ENCODE peak calls at places on chromosomes 7 and 10, in nine cellular contexts. One of them, this sample, is unnamed.

GRCh38 chr7:69837387-69838068 is 239.3 kb downstream of the AUTS2 start:
- DNase-seq in NCI-H1436: peak; percentile 96
- DNase-seq in GM10248: no peak
- DNase-seq in stomach: no peak
- DNase-seq in mesothelial cell of epicardium: no peak
- DNase-seq in T-helper 1 cell: no peak
- DNase-seq in osteocyte: no peak
- DNase-seq in NCI-H460: no peak
- DNase-seq in ACHN: no peak
- DNase-seq in this sample: no peak

GRCh38 chr7:11193131-11193867 is 219.6 kb downstream of the PHF14 start:
- DNase-seq in mesothelial cell of epicardium: peak; percentile 61
- DNase-seq in T-helper 1 cell: no peak
- DNase-seq in NCI-H1436: peak; percentile 57
- DNase-seq in NCI-H460: no peak
- DNase-seq in osteocyte: no peak
- DNase-seq in ACHN: no peak
- DNase-seq in stomach: peak; percentile 54
- DNase-seq in GM10248: no peak
- DNase-seq in this sample: no peak

GRCh38 chr7:92691578-92691977 is 101.4 kb upstream of the FAM133B start:
- DNase-seq in GM10248: peak; percentile 44
- DNase-seq in T-helper 1 cell: no peak
- DNase-seq in NCI-H460: peak; percentile 74
- DNase-seq in osteocyte: no peak
- DNase-seq in stomach: no peak
- DNase-seq in ACHN: peak; percentile 74
- DNase-seq in NCI-H1436: peak; percentile 58
- DNase-seq in mesothelial cell of epicardium: no peak
- DNase-seq in this sample: no peak

GRCh38 chr7:108581655-108582491 is 12.2 kb downstream of the DNAJB9 start:
- DNase-seq in ACHN: peak; percentile 43
- DNase-seq in T-helper 1 cell: no peak
- DNase-seq in stomach: no peak
- DNase-seq in GM10248: no peak
- DNase-seq in osteocyte: no peak
- DNase-seq in mesothelial cell of epicardium: no peak
- DNase-seq in NCI-H460: no peak
- DNase-seq in NCI-H1436: no peak
- DNase-seq in this sample: no peak

GRCh38 chr10:126459878-126460481 is 71.7 kb upstream of the ADAM12 start:
- DNase-seq in NCI-H1436: no peak
- DNase-seq in mesothelial cell of epicardium: no peak
- DNase-seq in NCI-H460: peak; percentile 68
- DNase-seq in osteocyte: peak; percentile 81
- DNase-seq in ACHN: peak; percentile 86
- DNase-seq in GM10248: no peak
- DNase-seq in T-helper 1 cell: no peak
- DNase-seq in stomach: no peak
- DNase-seq in this sample: no peak

GRCh38 chr10:1394155-1394912 is 338.1 kb downstream of the WDR37 start:
- DNase-seq in GM10248: no peak
- DNase-seq in NCI-H460: no peak
- DNase-seq in mesothelial cell of epicardium: peak; percentile 34
- DNase-seq in T-helper 1 cell: no peak
- DNase-seq in stomach: peak; percentile 13
- DNase-seq in NCI-H1436: no peak
- DNase-seq in osteocyte: peak; percentile 67
- DNase-seq in ACHN: no peak
- DNase-seq in this sample: no peak

GRCh38 chr7:35817930-35818329 is 17.1 kb downstream of the SEPTIN7 start:
- DNase-seq in stomach: no peak
- DNase-seq in osteocyte: no peak
- DNase-seq in T-helper 1 cell: no peak
- DNase-seq in NCI-H1436: no peak
- DNase-seq in mesothelial cell of epicardium: no peak
- DNase-seq in GM10248: no peak
- DNase-seq in NCI-H460: no peak
- DNase-seq in ACHN: no peak
- DNase-seq in this sample: no peak

GRCh38 chr10:84256510-84257342 is 11.9 kb downstream of the RGR start:
- DNase-seq in NCI-H460: peak; percentile 7
- DNase-seq in ACHN: no peak
- DNase-seq in GM10248: peak; percentile 51
- DNase-seq in NCI-H1436: no peak
- DNase-seq in T-helper 1 cell: peak; percentile 24
- DNase-seq in mesothelial cell of epicardium: peak; percentile 50
- DNase-seq in osteocyte: peak; percentile 82
- DNase-seq in stomach: peak; percentile 47
- DNase-seq in this sample: no peak

GRCh38 chr7:2029936-2030335 is 202.8 kb downstream of the MAD1L1 start:
- DNase-seq in stomach: no peak
- DNase-seq in mesothelial cell of epicardium: no peak
- DNase-seq in NCI-H460: no peak
- DNase-seq in T-helper 1 cell: no peak
- DNase-seq in GM10248: no peak
- DNase-seq in ACHN: no peak
- DNase-seq in osteocyte: no peak
- DNase-seq in NCI-H1436: no peak
- DNase-seq in this sample: no peak

GRCh38 chr10:120514035-120514620 is 57.1 kb downstream of the PLPP4 start:
- DNase-seq in osteocyte: no peak
- DNase-seq in NCI-H1436: no peak
- DNase-seq in stomach: no peak
- DNase-seq in ACHN: peak; percentile 75
- DNase-seq in T-helper 1 cell: no peak
- DNase-seq in mesothelial cell of epicardium: peak; percentile 77
- DNase-seq in GM10248: no peak
- DNase-seq in NCI-H460: peak; percentile 9
- DNase-seq in this sample: peak; percentile 64

GRCh38 chr10:114163062-114163861 is 10.7 kb downstream of the CCDC186 start:
- DNase-seq in ACHN: no peak
- DNase-seq in GM10248: no peak
- DNase-seq in T-helper 1 cell: no peak
- DNase-seq in stomach: no peak
- DNase-seq in NCI-H1436: no peak
- DNase-seq in osteocyte: no peak
- DNase-seq in NCI-H460: no peak
- DNase-seq in mesothelial cell of epicardium: no peak
- DNase-seq in this sample: no peak

GRCh38 chr10:57696641-57697040 is 571.1 kb downstream of the IPMK start:
- DNase-seq in ACHN: peak; percentile 97
- DNase-seq in stomach: no peak
- DNase-seq in osteocyte: no peak
- DNase-seq in NCI-H1436: no peak
- DNase-seq in T-helper 1 cell: no peak
- DNase-seq in NCI-H460: no peak
- DNase-seq in GM10248: no peak
- DNase-seq in mesothelial cell of epicardium: no peak
- DNase-seq in this sample: no peak

GRCh38 chr7:22675917-22676343 is 51.1 kb upstream of the IL6 start:
- DNase-seq in ACHN: no peak
- DNase-seq in osteocyte: no peak
- DNase-seq in stomach: no peak
- DNase-seq in GM10248: no peak
- DNase-seq in T-helper 1 cell: peak; percentile 38
- DNase-seq in NCI-H460: no peak
- DNase-seq in NCI-H1436: no peak
- DNase-seq in mesothelial cell of epicardium: no peak
- DNase-seq in this sample: no peak

GRCh38 chr10:69508738-69509340 is 57.6 kb downstream of the TSPAN15 start:
- DNase-seq in NCI-H1436: no peak
- DNase-seq in GM10248: no peak
- DNase-seq in osteocyte: peak; percentile 64
- DNase-seq in NCI-H460: no peak
- DNase-seq in T-helper 1 cell: no peak
- DNase-seq in stomach: no peak
- DNase-seq in ACHN: peak; percentile 0
- DNase-seq in mesothelial cell of epicardium: no peak
- DNase-seq in this sample: no peak

GRCh38 chr7:44750921-44751571 is 2.4 kb downstream of the ZMIZ2 start:
- DNase-seq in T-helper 1 cell: peak; percentile 48
- DNase-seq in GM10248: peak; percentile 81
- DNase-seq in ACHN: peak; percentile 34
- DNase-seq in mesothelial cell of epicardium: no peak
- DNase-seq in NCI-H460: no peak
- DNase-seq in osteocyte: no peak
- DNase-seq in NCI-H1436: no peak
- DNase-seq in stomach: no peak
- DNase-seq in this sample: no peak

GRCh38 chr7:64890761-64891666 is 12.1 kb upstream of the ZNF273 start:
- DNase-seq in T-helper 1 cell: no peak
- DNase-seq in NCI-H460: no peak
- DNase-seq in stomach: no peak
- DNase-seq in osteocyte: peak; percentile 36
- DNase-seq in mesothelial cell of epicardium: peak; percentile 1
- DNase-seq in GM10248: peak; percentile 5
- DNase-seq in NCI-H1436: no peak
- DNase-seq in ACHN: no peak
- DNase-seq in this sample: no peak

GRCh38 chr10:131885391-131886165 is 15.2 kb upstream of the PPP2R2D start:
- DNase-seq in T-helper 1 cell: peak; percentile 76
- DNase-seq in NCI-H1436: no peak
- DNase-seq in ACHN: peak; percentile 71
- DNase-seq in GM10248: peak; percentile 87
- DNase-seq in osteocyte: peak; percentile 87
- DNase-seq in stomach: peak; percentile 84
- DNase-seq in mesothelial cell of epicardium: peak; percentile 88
- DNase-seq in NCI-H460: peak; percentile 68
- DNase-seq in this sample: peak; percentile 83

GRCh38 chr7:131745645-131746248 is 189.3 kb upstream of the PODXL start:
- DNase-seq in ACHN: peak; percentile 59
- DNase-seq in NCI-H1436: no peak
- DNase-seq in osteocyte: no peak
- DNase-seq in T-helper 1 cell: no peak
- DNase-seq in NCI-H460: peak; percentile 29
- DNase-seq in mesothelial cell of epicardium: peak; percentile 82
- DNase-seq in stomach: no peak
- DNase-seq in GM10248: no peak
- DNase-seq in this sample: peak; percentile 64

GRCh38 chr7:100472854-100473499 is 6.0 kb downstream of the TSC22D4 start:
- DNase-seq in osteocyte: no peak
- DNase-seq in mesothelial cell of epicardium: no peak
- DNase-seq in NCI-H460: no peak
- DNase-seq in GM10248: peak; percentile 62
- DNase-seq in T-helper 1 cell: no peak
- DNase-seq in stomach: no peak
- DNase-seq in NCI-H1436: peak; percentile 34
- DNase-seq in ACHN: peak; percentile 19
- DNase-seq in this sample: no peak

GRCh38 chr7:47893238-47893637 is 55.0 kb downstream of the PKD1L1 start:
- DNase-seq in ACHN: peak; percentile 19
- DNase-seq in stomach: no peak
- DNase-seq in T-helper 1 cell: no peak
- DNase-seq in GM10248: peak; percentile 40
- DNase-seq in mesothelial cell of epicardium: no peak
- DNase-seq in NCI-H1436: no peak
- DNase-seq in NCI-H460: peak; percentile 4
- DNase-seq in osteocyte: peak; percentile 78
- DNase-seq in this sample: peak; percentile 20

GRCh38 chr7:128917061-128917460 is 6.6 kb upstream of the KCP start:
- DNase-seq in mesothelial cell of epicardium: no peak
- DNase-seq in NCI-H460: no peak
- DNase-seq in NCI-H1436: no peak
- DNase-seq in osteocyte: no peak
- DNase-seq in GM10248: no peak
- DNase-seq in T-helper 1 cell: no peak
- DNase-seq in ACHN: no peak
- DNase-seq in stomach: no peak
- DNase-seq in this sample: no peak

GRCh38 chr7:25790261-25790660 is 361.7 kb upstream of the NFE2L3 start:
- DNase-seq in GM10248: no peak
- DNase-seq in NCI-H460: no peak
- DNase-seq in osteocyte: no peak
- DNase-seq in mesothelial cell of epicardium: no peak
- DNase-seq in T-helper 1 cell: no peak
- DNase-seq in stomach: no peak
- DNase-seq in NCI-H1436: no peak
- DNase-seq in ACHN: no peak
- DNase-seq in this sample: no peak

GRCh38 chr7:76296743-76297740 is 5.4 kb upstream of the HSPB1 start:
- DNase-seq in osteocyte: no peak
- DNase-seq in NCI-H460: no peak
- DNase-seq in mesothelial cell of epicardium: no peak
- DNase-seq in T-helper 1 cell: no peak
- DNase-seq in NCI-H1436: no peak
- DNase-seq in stomach: peak; percentile 83
- DNase-seq in GM10248: no peak
- DNase-seq in ACHN: no peak
- DNase-seq in this sample: no peak

GRCh38 chr10:124558339-124558685 is 96.7 kb downstream of the LHPP start:
- DNase-seq in ACHN: no peak
- DNase-seq in GM10248: no peak
- DNase-seq in stomach: no peak
- DNase-seq in NCI-H460: no peak
- DNase-seq in osteocyte: no peak
- DNase-seq in mesothelial cell of epicardium: no peak
- DNase-seq in T-helper 1 cell: no peak
- DNase-seq in NCI-H1436: no peak
- DNase-seq in this sample: no peak

GRCh38 chr10:22427890-22428571 is 82.7 kb downstream of the SPAG6 start:
- DNase-seq in mesothelial cell of epicardium: no peak
- DNase-seq in T-helper 1 cell: no peak
- DNase-seq in GM10248: no peak
- DNase-seq in NCI-H460: peak; percentile 21
- DNase-seq in ACHN: peak; percentile 41
- DNase-seq in NCI-H1436: peak; percentile 53
- DNase-seq in stomach: no peak
- DNase-seq in osteocyte: no peak
- DNase-seq in this sample: no peak

GRCh38 chr10:84352251-84352842 is 24.0 kb downstream of the CCSER2 start:
- DNase-seq in T-helper 1 cell: peak; percentile 60
- DNase-seq in NCI-H460: peak; percentile 54
- DNase-seq in mesothelial cell of epicardium: no peak
- DNase-seq in stomach: peak; percentile 65
- DNase-seq in ACHN: peak; percentile 75
- DNase-seq in osteocyte: no peak
- DNase-seq in GM10248: peak; percentile 66
- DNase-seq in NCI-H1436: peak; percentile 51
- DNase-seq in this sample: no peak

GRCh38 chr7:130084037-130084875 is 13.9 kb downstream of the KLHDC10 start:
- DNase-seq in GM10248: no peak
- DNase-seq in osteocyte: no peak
- DNase-seq in mesothelial cell of epicardium: no peak
- DNase-seq in ACHN: peak; percentile 39
- DNase-seq in T-helper 1 cell: no peak
- DNase-seq in stomach: no peak
- DNase-seq in NCI-H460: no peak
- DNase-seq in NCI-H1436: no peak
- DNase-seq in this sample: no peak

GRCh38 chr10:63116452-63117072 is 16.6 kb upstream of the NRBF2 start:
- DNase-seq in GM10248: no peak
- DNase-seq in NCI-H1436: no peak
- DNase-seq in stomach: no peak
- DNase-seq in ACHN: no peak
- DNase-seq in mesothelial cell of epicardium: no peak
- DNase-seq in NCI-H460: no peak
- DNase-seq in osteocyte: no peak
- DNase-seq in T-helper 1 cell: no peak
- DNase-seq in this sample: no peak

GRCh38 chr7:99579281-99579955 is 18.6 kb upstream of the TMEM225B start:
- DNase-seq in osteocyte: no peak
- DNase-seq in mesothelial cell of epicardium: no peak
- DNase-seq in GM10248: no peak
- DNase-seq in NCI-H1436: no peak
- DNase-seq in NCI-H460: no peak
- DNase-seq in ACHN: no peak
- DNase-seq in T-helper 1 cell: no peak
- DNase-seq in stomach: no peak
- DNase-seq in this sample: no peak

This sample was measured in progenitor cell of endocrine pancreas.